ENCODE peak calls at places on chromosomes 7 and 10, in nine cellular contexts. C is CD8-positive, alpha-beta T cell; Y is mucosa of descending colon; F is hepatocyte; S is pancreas; K is adrenal gland; A is body of pancreas; B is fibroblast of mammary gland; D is HFF-Myc. U is an unnamed sample.

GRCh38 chr7:151992375-151992774 is 33.1 kb upstream of the GALNT11 start:
- DNase-seq in C (peak; percentile 71), Y (peak; percentile 56), F (peak; percentile 67), S (peak; percentile 56), K (peak; percentile 48), A (peak; percentile 64), B (peak; percentile 47), D (peak; percentile 9), U (no peak)

GRCh38 chr10:93383562-93383981 is 98.6 kb downstream of the MYOF start:
- DNase-seq in C (no peak), Y (no peak), F (no peak), S (no peak), K (no peak), A (no peak), B (peak; percentile 95), D (peak; percentile 54), U (peak; percentile 91)

GRCh38 chr7:25405736-25406135 is 177.4 kb upstream of the NPVF start:
- DNase-seq in C (no peak), Y (no peak), F (peak; percentile 43), S (no peak), K (no peak), A (no peak), B (peak; percentile 8), D (no peak), U (no peak)

GRCh38 chr10:48606530-48607355 is 1.9 kb upstream of the ARHGAP22 start:
- DNase-seq in C (peak; percentile 37), Y (no peak), F (no peak), S (no peak), K (peak; percentile 33), A (peak; percentile 19), B (peak; percentile 99), D (peak; percentile 79), U (peak; percentile 92)

GRCh38 chr10:53256623-53257022 is 484.0 kb upstream of the MBL2 start:
- DNase-seq in C (no peak), Y (no peak), F (peak; percentile 16), S (no peak), K (no peak), A (no peak), B (no peak), D (no peak), U (no peak)

GRCh38 chr7:18873674-18874341 is 243.6 kb downstream of the TWIST1 start:
- DNase-seq in C (no peak), Y (no peak), F (peak; percentile 26), S (no peak), K (no peak), A (no peak), B (peak; percentile 75), D (no peak), U (peak; percentile 49)

GRCh38 chr7:1078985-1079384 is 8.9 kb upstream of the GPER1 start:
- DNase-seq in C (no peak), Y (peak; percentile 78), F (no peak), S (no peak), K (no peak), A (no peak), B (no peak), D (no peak), U (no peak)

GRCh38 chr10:112287844-112288243 is 4.6 kb downstream of the TECTB start:
- DNase-seq in C (no peak), Y (no peak), F (no peak), S (no peak), K (no peak), A (no peak), B (no peak), D (no peak), U (no peak)

GRCh38 chr7:154927624-154928125 is 75.2 kb downstream of the PAXIP1 start:
- DNase-seq in C (peak; percentile 80), Y (no peak), F (peak; percentile 92), S (peak; percentile 61), K (peak; percentile 89), A (peak; percentile 86), B (peak; percentile 92), D (peak; percentile 60), U (peak; percentile 90)

GRCh38 chr7:139328375-139328774 is 12.8 kb upstream of the FMC1 start:
- DNase-seq in C (no peak), Y (no peak), F (no peak), S (no peak), K (peak; percentile 40), A (no peak), B (peak; percentile 95), D (peak; percentile 53), U (peak; percentile 58)

GRCh38 chr7:44767912-44768662 is 19.4 kb downstream of the ZMIZ2 start:
- DNase-seq in C (peak; percentile 70), Y (peak; percentile 82), F (peak; percentile 59), S (peak; percentile 88), K (peak; percentile 34), A (peak; percentile 88), B (peak; percentile 35), D (no peak), U (peak; percentile 61)

GRCh38 chr7:13603661-13604060 is 385.8 kb downstream of the ETV1 start:
- DNase-seq in C (no peak), Y (no peak), F (no peak), S (no peak), K (no peak), A (no peak), B (no peak), D (no peak), U (peak; percentile 8)

GRCh38 chr10:79052311-79053080 is 16.3 kb upstream of the ZMIZ1 start:
- DNase-seq in C (no peak), Y (peak; percentile 49), F (peak; percentile 60), S (no peak), K (no peak), A (peak; percentile 43), B (no peak), D (no peak), U (no peak)

GRCh38 chr7:30548762-30549344 is 44.2 kb upstream of the GGCT start:
- DNase-seq in C (no peak), Y (no peak), F (peak; percentile 87), S (peak; percentile 55), K (peak; percentile 83), A (peak; percentile 80), B (peak; percentile 70), D (peak; percentile 67), U (peak; percentile 80)

GRCh38 chr10:110446954-110447608 is 50.6 kb upstream of the DUSP5 start:
- DNase-seq in C (no peak), Y (no peak), F (no peak), S (no peak), K (no peak), A (no peak), B (peak; percentile 95), D (peak; percentile 72), U (peak; percentile 86)

GRCh38 chr10:130333185-130333584 is 197.0 kb downstream of the GLRX3 start:
- DNase-seq in C (no peak), Y (no peak), F (no peak), S (no peak), K (no peak), A (no peak), B (no peak), D (no peak), U (no peak)

GRCh38 chr7:86932038-86932512 is 127.4 kb downstream of the ELAPOR2 start:
- DNase-seq in C (no peak), Y (no peak), F (no peak), S (no peak), K (no peak), A (no peak), B (peak; percentile 97), D (peak; percentile 55), U (peak; percentile 56)

GRCh38 chr10:50392966-50393718 is 141.8 kb upstream of the ASAH2 start:
- DNase-seq in C (no peak), Y (no peak), F (peak; percentile 23), S (no peak), K (peak; percentile 35), A (no peak), B (peak; percentile 85), D (no peak), U (peak; percentile 70)

GRCh38 chr7:128815289-128815938 is 14.8 kb upstream of the FLNC start:
- DNase-seq in C (no peak), Y (no peak), F (no peak), S (no peak), K (no peak), A (no peak), B (no peak), D (no peak), U (no peak)

GRCh38 chr10:30748152-30748845 is 118.7 kb upstream of the LYZL2 start:
- DNase-seq in C (no peak), Y (no peak), F (no peak), S (no peak), K (no peak), A (no peak), B (no peak), D (no peak), U (no peak)

GRCh38 chr7:121752706-121753105 is 120.3 kb upstream of the PTPRZ1 start:
- DNase-seq in C (no peak), Y (no peak), F (peak; percentile 10), S (no peak), K (no peak), A (no peak), B (peak; percentile 18), D (no peak), U (peak; percentile 15)
- TF ChIP-seq CTCF in C (no peak), Y (no peak), F (peak; percentile 50), S (no peak), K (peak; percentile 29), A (peak; percentile 20), B (peak; percentile 40), D (peak; percentile 35), U (peak; percentile 45)

DNA sequence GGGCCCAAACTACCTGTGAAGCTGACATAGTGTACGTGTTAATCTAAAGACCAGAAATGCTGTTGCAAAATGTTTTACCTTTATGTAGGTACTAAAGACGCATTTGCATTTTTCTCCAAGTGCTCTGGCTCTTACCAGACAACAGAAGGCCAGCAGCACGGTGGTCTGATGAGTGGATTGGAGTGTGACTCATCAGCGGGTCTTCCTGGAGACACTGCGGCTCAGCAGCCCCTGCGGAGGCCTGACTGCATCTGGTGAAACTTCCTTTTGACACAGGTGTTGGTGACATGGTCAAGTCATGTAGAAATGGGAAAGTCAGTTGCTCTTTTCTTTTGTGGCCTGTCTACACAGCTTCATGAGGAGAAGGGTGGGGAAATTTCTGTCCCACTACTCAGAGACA is 723.6 kb downstream of the INHBA start:
- DNase-seq in C (no peak), Y (no peak), F (no peak), S (no peak), K (no peak), A (no peak), B (no peak), D (no peak), U (peak; percentile 51)
- H3K4me3 ChIP-seq in C (no peak overlapping the region), Y (no peak overlapping the region), F (no peak overlapping the region), S (no peak overlapping the region), K (no peak overlapping the region), A (no peak overlapping the region), B (no peak overlapping the region), D (no peak overlapping the region), U (no peak overlapping the region)

GRCh38 chr10:128470302-128470962 is 344.2 kb upstream of the MKI67 start:
- DNase-seq in C (no peak), Y (no peak), F (no peak), S (no peak), K (no peak), A (no peak), B (no peak), D (no peak), U (no peak)
- TF ChIP-seq CTCF in C (no peak), Y (no peak), F (no peak), S (no peak), K (no peak), A (no peak), B (no peak), D (no peak), U (no peak)

DNA sequence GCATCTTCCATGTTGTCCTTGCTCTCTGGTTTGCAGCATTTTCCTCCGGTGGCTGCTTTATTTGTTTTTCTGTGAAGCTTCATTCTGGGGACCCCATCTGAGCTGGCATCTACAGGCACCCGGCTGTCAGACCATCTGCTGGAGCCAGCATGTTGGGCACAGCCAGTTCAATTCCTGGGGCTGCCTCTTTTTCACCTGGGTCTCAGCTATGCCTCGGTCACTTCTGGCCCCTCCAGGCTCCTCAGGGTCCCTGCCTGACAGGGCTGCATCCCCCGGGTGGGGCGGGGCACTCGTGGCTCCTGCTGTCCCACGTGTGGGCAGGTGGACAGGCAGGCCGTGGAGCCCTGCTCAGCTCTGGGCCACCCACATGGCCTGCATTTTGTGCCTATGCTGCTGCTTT is 8.1 kb downstream of the SCART1 start:
- DNase-seq in C (peak; percentile 41), Y (no peak), F (no peak), S (no peak), K (no peak), A (no peak), B (no peak), D (no peak), U (no peak)
- H3K4me3 ChIP-seq in C (no peak overlapping the region), Y (no peak overlapping the region), F (no peak overlapping the region), S (no peak overlapping the region), K (no peak overlapping the region), A (no peak overlapping the region), B (no peak overlapping the region), D (no peak overlapping the region), U (no peak overlapping the region)